ENCODE peak calls at places on chromosomes 2 and 18, in six cellular contexts. Y is EL, C is cortex of kidney, K is aorta, D is HEK293T, E is GOT3. M is an unnamed sample.

GRCh38 chr2:221571391-221572179 is 519 bp downstream of the EPHA4 start:
- DNase-seq in D (peak), E (peak), C (no peak), Y (peak), K (peak), M (peak)

GRCh38 chr2:126836761-126837679 is 61.7 kb upstream of the TEX51 start:
- DNase-seq in Y (no peak), K (no peak), C (no peak), E (no peak), D (no peak), M (no peak)

GRCh38 chr2:152011724-152012123 is 87.1 kb downstream of the CACNB4 start:
- DNase-seq in C (no peak), D (no peak), K (no peak), E (no peak), Y (no peak), M (no peak)

GRCh38 chr2:88038263-88039105 is 17.1 kb downstream of the KRCC1 start:
- DNase-seq in E (no peak), K (no peak), D (no peak), Y (peak), C (no peak), M (peak)

GRCh38 chr18:21559195-21559594 is 41.3 kb downstream of the ESCO1 start:
- DNase-seq in C (no peak), Y (no peak), E (no peak), K (no peak), D (no peak), M (no peak)

GRCh38 chr18:37395631-37396030 is 170.0 kb downstream of the CELF4 start:
- DNase-seq in E (no peak), K (no peak), C (no peak), Y (no peak), D (no peak), M (no peak)

GRCh38 chr2:64311948-64312621 is 141.9 kb upstream of the LGALSL start:
- DNase-seq in D (no peak), K (peak), E (peak), Y (peak), C (no peak), M (peak)

GRCh38 chr18:63460414-63460813 is 16.3 kb upstream of the SERPINB5 start:
- DNase-seq in K (no peak), C (no peak), Y (no peak), E (no peak), D (no peak), M (no peak)

GRCh38 chr2:63047534-63048281 is 2.9 kb upstream of the OTX1 start:
- DNase-seq in E (no peak), Y (no peak), K (peak), D (no peak), C (no peak), M (no peak)

GRCh38 chr2:17538844-17539554 is 1.5 kb upstream of the VSNL1 start:
- DNase-seq in Y (peak), D (peak), E (peak), K (peak), C (no peak), M (peak)

GRCh38 chr2:129885735-129886134 is 93.7 kb upstream of the RAB6C start:
- DNase-seq in C (no peak), D (peak), E (no peak), Y (no peak), K (no peak), M (no peak)

GRCh38 chr2:173229086-173229485 is 125.6 kb upstream of the CDCA7 start:
- DNase-seq in C (no peak), D (no peak), Y (no peak), E (no peak), K (no peak), M (no peak)

GRCh38 chr2:156192468-156192867 is 140.1 kb downstream of the NR4A2 start:
- DNase-seq in C (no peak), K (no peak), E (no peak), Y (no peak), D (no peak), M (peak)

GRCh38 chr2:37590119-37590571 is 81.3 kb downstream of the CDC42EP3 start:
- DNase-seq in Y (peak), E (no peak), C (no peak), K (no peak), D (no peak), M (peak)

GRCh38 chr2:198441246-198441645 is 636.9 kb downstream of the PLCL1 start:
- DNase-seq in K (no peak), D (no peak), E (no peak), Y (no peak), C (no peak), M (peak)

GRCh38 chr2:173555833-173556232 is 201.2 kb downstream of the CDCA7 start:
- DNase-seq in C (no peak), Y (peak), K (no peak), E (no peak), D (no peak), M (no peak)

GRCh38 chr2:241268716-241269445 is 46.6 kb downstream of the HDLBP start:
- DNase-seq in Y (peak), E (no peak), K (no peak), C (no peak), D (no peak), M (peak)

GRCh38 chr2:31413025-31413424 is 1.5 kb downstream of the XDH start:
- DNase-seq in K (no peak), Y (peak), C (no peak), D (no peak), E (no peak), M (peak)

GRCh38 chr2:229445501-229446294 is 174.6 kb upstream of the PID1 start:
- DNase-seq in Y (peak), C (no peak), E (no peak), D (no peak), K (no peak), M (peak)

GRCh38 chr2:239326831-239327535 is 73.8 kb downstream of the HDAC4 start:
- DNase-seq in C (no peak), D (no peak), E (no peak), K (no peak), Y (no peak), M (no peak)

GRCh38 chr2:46364797-46365457 is 67.7 kb downstream of the EPAS1 start:
- DNase-seq in D (peak), C (no peak), E (no peak), Y (peak), K (no peak), M (peak)

GRCh38 chr2:201130524-201131186 is 14.7 kb downstream of the CFLAR start:
- DNase-seq in C (no peak), E (no peak), D (no peak), Y (peak), K (no peak), M (peak)

GRCh38 chr18:57141208-57142129 is 5.4 kb upstream of the BOD1L2 start:
- DNase-seq in K (no peak), Y (no peak), E (no peak), C (no peak), D (no peak), M (no peak)

GRCh38 chr2:66389651-66390131 is 45.2 kb upstream of the MEIS1 start:
- DNase-seq in C (no peak), Y (no peak), D (peak), K (no peak), E (no peak), M (peak)

GRCh38 chr2:239339726-239340654 is 60.8 kb downstream of the HDAC4 start:
- DNase-seq in Y (no peak), E (no peak), K (no peak), D (no peak), C (no peak), M (no peak)

GRCh38 chr2:206805922-206806607 is 40.7 kb downstream of the FASTKD2 start:
- DNase-seq in E (no peak), C (no peak), Y (peak), K (no peak), D (no peak), M (peak)

GRCh38 chr2:215736653-215737290 is 276.6 kb downstream of the MREG start:
- DNase-seq in E (no peak), C (no peak), D (peak), Y (peak), K (no peak), M (peak)

GRCh38 chr2:218892693-218893348 is 12.2 kb downstream of the WNT10A start:
- DNase-seq in C (no peak), Y (peak), K (peak), E (peak), D (peak), M (peak)

GRCh38 chr2:159617651-159618050 is 1.3 kb upstream of the BAZ2B start:
- DNase-seq in D (no peak), E (no peak), C (no peak), Y (no peak), K (no peak), M (peak)

GRCh38 chr2:241157841-241158545 is 7.7 kb downstream of the PPP1R7 start:
- DNase-seq in E (no peak), Y (peak), D (no peak), C (no peak), K (no peak), M (peak)

GRCh38 chr18:35620765-35621164 is 39.2 kb downstream of the GALNT1 start:
- DNase-seq in Y (no peak), E (no peak), K (no peak), C (no peak), D (no peak), M (peak)

GRCh38 chr2:5689790-5690189 is 2.4 kb upstream of the SOX11 start:
- DNase-seq in Y (no peak), C (no peak), E (no peak), D (no peak), K (no peak), M (no peak)

GRCh38 chr2:222310747-222311320 is 12.0 kb upstream of the PAX3 start:
- DNase-seq in D (no peak), E (no peak), K (no peak), C (no peak), Y (no peak), M (no peak)

GRCh38 chr2:72757177-72757775 is 68.6 kb downstream of the EXOC6B start:
- DNase-seq in E (no peak), Y (peak), D (no peak), K (no peak), C (no peak), M (no peak)

GRCh38 chr18:37584952-37585695 is 19.5 kb upstream of the CELF4 start:
- DNase-seq in E (no peak), D (no peak), C (no peak), K (no peak), Y (no peak), M (no peak)

GRCh38 chr2:196486145-196486544 is 153.4 kb upstream of the CCDC150 start:
- DNase-seq in K (no peak), Y (no peak), D (no peak), E (no peak), C (no peak), M (peak)

GRCh38 chr18:46042571-46043123 is 29.4 kb downstream of the PSTPIP2 start:
- DNase-seq in D (no peak), E (no peak), Y (no peak), C (no peak), K (no peak), M (peak)

GRCh38 chr18:28027755-28028154 is 149.2 kb downstream of the CDH2 start:
- DNase-seq in Y (no peak), E (no peak), C (no peak), K (no peak), D (no peak), M (no peak)

GRCh38 chr2:65790676-65790935 is 358.2 kb upstream of the SPRED2 start:
- DNase-seq in C (no peak), D (no peak), E (no peak), Y (no peak), K (no peak), M (no peak)

GRCh38 chr2:200778038-200778437 is 33.7 kb upstream of the BZW1 start:
- DNase-seq in D (no peak), Y (peak), C (no peak), K (no peak), E (no peak), M (peak)

M was measured in GM23248.